ENCODE peak calls at places on chromosome 5, in ten cellular contexts. One of them, this sample, is unnamed.

GRCh38 chr5:15013654-15014463 is 142.3 kb upstream of the ANKH start:
- DNase-seq in kidney: no peak
- DNase-seq in astrocyte: peak; percentile 55
- DNase-seq in cardiac muscle cell: peak; percentile 85
- DNase-seq in CD4-positive, alpha-beta memory T cell: no peak
- DNase-seq in prostate gland: peak; percentile 56
- DNase-seq in mammary epithelial cell: peak; percentile 54
- DNase-seq in OCI-LY7: peak; percentile 46
- DNase-seq in IMR-90: peak; percentile 80
- DNase-seq in aorta: no peak
- DNase-seq in this sample: peak; percentile 55

GRCh38 chr5:58672521-58672920 is 89.6 kb downstream of the RAB3C start:
- DNase-seq in kidney: no peak
- DNase-seq in astrocyte: no peak
- DNase-seq in cardiac muscle cell: no peak
- DNase-seq in CD4-positive, alpha-beta memory T cell: no peak
- DNase-seq in prostate gland: no peak
- DNase-seq in mammary epithelial cell: no peak
- DNase-seq in OCI-LY7: no peak
- DNase-seq in IMR-90: no peak
- DNase-seq in aorta: no peak
- DNase-seq in this sample: no peak

GRCh38 chr5:10838038-10838437 is 77.0 kb upstream of the DAP start:
- DNase-seq in kidney: no peak
- DNase-seq in astrocyte: peak; percentile 57
- DNase-seq in cardiac muscle cell: no peak
- DNase-seq in CD4-positive, alpha-beta memory T cell: no peak
- DNase-seq in prostate gland: no peak
- DNase-seq in mammary epithelial cell: no peak
- DNase-seq in OCI-LY7: no peak
- DNase-seq in IMR-90: peak; percentile 47
- DNase-seq in aorta: no peak
- DNase-seq in this sample: no peak

GRCh38 chr5:10536931-10537579 is 26.8 kb upstream of the ANKRD33B start:
- DNase-seq in kidney: peak; percentile 5
- DNase-seq in astrocyte: no peak
- DNase-seq in cardiac muscle cell: peak; percentile 32
- DNase-seq in CD4-positive, alpha-beta memory T cell: no peak
- DNase-seq in prostate gland: no peak
- DNase-seq in mammary epithelial cell: no peak
- DNase-seq in OCI-LY7: peak; percentile 28
- DNase-seq in IMR-90: no peak
- DNase-seq in aorta: peak; percentile 20
- DNase-seq in this sample: no peak

GRCh38 chr5:56419667-56420066 is 186.5 kb upstream of the ANKRD55 start:
- DNase-seq in kidney: no peak
- DNase-seq in astrocyte: no peak
- DNase-seq in cardiac muscle cell: no peak
- DNase-seq in CD4-positive, alpha-beta memory T cell: no peak
- DNase-seq in prostate gland: no peak
- DNase-seq in mammary epithelial cell: no peak
- DNase-seq in OCI-LY7: no peak
- DNase-seq in IMR-90: no peak
- DNase-seq in aorta: no peak
- DNase-seq in this sample: no peak

GRCh38 chr5:672329-673139 is 20.6 kb downstream of the TPPP start:
- DNase-seq in kidney: peak; percentile 85
- DNase-seq in astrocyte: peak; percentile 63
- DNase-seq in cardiac muscle cell: peak; percentile 91
- DNase-seq in CD4-positive, alpha-beta memory T cell: peak; percentile 97
- DNase-seq in prostate gland: no peak
- DNase-seq in mammary epithelial cell: peak; percentile 79
- DNase-seq in OCI-LY7: peak; percentile 27
- DNase-seq in IMR-90: peak; percentile 68
- DNase-seq in aorta: peak; percentile 90
- DNase-seq in this sample: peak; percentile 72

GRCh38 chr5:93158841-93159240 is 422.2 kb downstream of the NR2F1-AS1 start:
- DNase-seq in kidney: no peak
- DNase-seq in astrocyte: peak; percentile 51
- DNase-seq in cardiac muscle cell: no peak
- DNase-seq in CD4-positive, alpha-beta memory T cell: no peak
- DNase-seq in prostate gland: no peak
- DNase-seq in mammary epithelial cell: no peak
- DNase-seq in OCI-LY7: no peak
- DNase-seq in IMR-90: no peak
- DNase-seq in aorta: no peak
- DNase-seq in this sample: no peak

GRCh38 chr5:139810341-139811075 is 14.9 kb downstream of the PSD2 start:
- DNase-seq in kidney: peak; percentile 33
- DNase-seq in astrocyte: no peak
- DNase-seq in cardiac muscle cell: no peak
- DNase-seq in CD4-positive, alpha-beta memory T cell: no peak
- DNase-seq in prostate gland: no peak
- DNase-seq in mammary epithelial cell: no peak
- DNase-seq in OCI-LY7: no peak
- DNase-seq in IMR-90: no peak
- DNase-seq in aorta: peak; percentile 35
- DNase-seq in this sample: no peak

GRCh38 chr5:177111720-177112394 is 21.7 kb upstream of the NSD1 start:
- DNase-seq in kidney: peak; percentile 82
- DNase-seq in astrocyte: no peak
- DNase-seq in cardiac muscle cell: peak; percentile 57
- DNase-seq in CD4-positive, alpha-beta memory T cell: peak; percentile 63
- DNase-seq in prostate gland: no peak
- DNase-seq in mammary epithelial cell: no peak
- DNase-seq in OCI-LY7: peak; percentile 78
- DNase-seq in IMR-90: peak; percentile 30
- DNase-seq in aorta: peak; percentile 87
- DNase-seq in this sample: no peak

GRCh38 chr5:154038241-154038603 is 488 bp downstream of the FAM114A2 start:
- DNase-seq in kidney: no peak
- DNase-seq in astrocyte: no peak
- DNase-seq in cardiac muscle cell: no peak
- DNase-seq in CD4-positive, alpha-beta memory T cell: peak; percentile 57
- DNase-seq in prostate gland: peak; percentile 16
- DNase-seq in mammary epithelial cell: no peak
- DNase-seq in OCI-LY7: peak; percentile 76
- DNase-seq in IMR-90: no peak
- DNase-seq in aorta: no peak
- DNase-seq in this sample: no peak

GRCh38 chr5:135667662-135668061 is 88.9 kb upstream of the CXCL14 start:
- DNase-seq in kidney: no peak
- DNase-seq in astrocyte: no peak
- DNase-seq in cardiac muscle cell: no peak
- DNase-seq in CD4-positive, alpha-beta memory T cell: no peak
- DNase-seq in prostate gland: no peak
- DNase-seq in mammary epithelial cell: peak; percentile 62
- DNase-seq in OCI-LY7: no peak
- DNase-seq in IMR-90: no peak
- DNase-seq in aorta: no peak
- DNase-seq in this sample: no peak

GRCh38 chr5:14171621-14172020 is 28.5 kb downstream of the TRIO start:
- DNase-seq in kidney: no peak
- DNase-seq in astrocyte: peak; percentile 68
- DNase-seq in cardiac muscle cell: peak; percentile 90
- DNase-seq in CD4-positive, alpha-beta memory T cell: no peak
- DNase-seq in prostate gland: no peak
- DNase-seq in mammary epithelial cell: no peak
- DNase-seq in OCI-LY7: no peak
- DNase-seq in IMR-90: peak; percentile 85
- DNase-seq in aorta: no peak
- DNase-seq in this sample: no peak

GRCh38 chr5:56402273-56403223 is 169.4 kb upstream of the ANKRD55 start:
- DNase-seq in kidney: no peak
- DNase-seq in astrocyte: peak; percentile 13
- DNase-seq in cardiac muscle cell: no peak
- DNase-seq in CD4-positive, alpha-beta memory T cell: no peak
- DNase-seq in prostate gland: no peak
- DNase-seq in mammary epithelial cell: no peak
- DNase-seq in OCI-LY7: no peak
- DNase-seq in IMR-90: no peak
- DNase-seq in aorta: no peak
- DNase-seq in this sample: no peak

GRCh38 chr5:435961-436640 is 6.9 kb upstream of the EXOC3 start:
- DNase-seq in kidney: peak; percentile 63
- DNase-seq in astrocyte: no peak
- DNase-seq in cardiac muscle cell: peak; percentile 21
- DNase-seq in CD4-positive, alpha-beta memory T cell: no peak
- DNase-seq in prostate gland: no peak
- DNase-seq in mammary epithelial cell: no peak
- DNase-seq in OCI-LY7: no peak
- DNase-seq in IMR-90: peak; percentile 30
- DNase-seq in aorta: peak; percentile 67
- DNase-seq in this sample: no peak

GRCh38 chr5:122844136-122844915 is 1.1 kb upstream of the SNX24 start:
- DNase-seq in kidney: no peak
- DNase-seq in astrocyte: no peak
- DNase-seq in cardiac muscle cell: peak; percentile 12
- DNase-seq in CD4-positive, alpha-beta memory T cell: no peak
- DNase-seq in prostate gland: no peak
- DNase-seq in mammary epithelial cell: no peak
- DNase-seq in OCI-LY7: peak; percentile 16
- DNase-seq in IMR-90: no peak
- DNase-seq in aorta: no peak
- DNase-seq in this sample: peak; percentile 84

GRCh38 chr5:6328173-6328572 is 50.2 kb downstream of the MED10 start:
- DNase-seq in kidney: no peak
- DNase-seq in astrocyte: peak; percentile 0
- DNase-seq in cardiac muscle cell: peak; percentile 2
- DNase-seq in CD4-positive, alpha-beta memory T cell: no peak
- DNase-seq in prostate gland: no peak
- DNase-seq in mammary epithelial cell: peak; percentile 2
- DNase-seq in OCI-LY7: peak; percentile 11
- DNase-seq in IMR-90: peak; percentile 1
- DNase-seq in aorta: no peak
- DNase-seq in this sample: peak; percentile 4

GRCh38 chr5:138596105-138596987 is 21.1 kb upstream of the HSPA9 start:
- DNase-seq in kidney: no peak
- DNase-seq in astrocyte: no peak
- DNase-seq in cardiac muscle cell: no peak
- DNase-seq in CD4-positive, alpha-beta memory T cell: no peak
- DNase-seq in prostate gland: no peak
- DNase-seq in mammary epithelial cell: no peak
- DNase-seq in OCI-LY7: peak; percentile 26
- DNase-seq in IMR-90: no peak
- DNase-seq in aorta: no peak
- DNase-seq in this sample: no peak
- H3K27ac ChIP-seq in kidney: no peak overlapping the region
- H3K27ac ChIP-seq in astrocyte: no peak overlapping the region
- H3K27ac ChIP-seq in cardiac muscle cell: no peak overlapping the region
- H3K27ac ChIP-seq in CD4-positive, alpha-beta memory T cell: no peak overlapping the region
- H3K27ac ChIP-seq in prostate gland: no peak overlapping the region
- H3K27ac ChIP-seq in mammary epithelial cell: no peak overlapping the region
- H3K27ac ChIP-seq in OCI-LY7: no peak overlapping the region
- H3K27ac ChIP-seq in IMR-90: no peak overlapping the region
- H3K27ac ChIP-seq in aorta: no peak overlapping the region
- H3K27ac ChIP-seq in this sample: no peak overlapping the region

DNA sequence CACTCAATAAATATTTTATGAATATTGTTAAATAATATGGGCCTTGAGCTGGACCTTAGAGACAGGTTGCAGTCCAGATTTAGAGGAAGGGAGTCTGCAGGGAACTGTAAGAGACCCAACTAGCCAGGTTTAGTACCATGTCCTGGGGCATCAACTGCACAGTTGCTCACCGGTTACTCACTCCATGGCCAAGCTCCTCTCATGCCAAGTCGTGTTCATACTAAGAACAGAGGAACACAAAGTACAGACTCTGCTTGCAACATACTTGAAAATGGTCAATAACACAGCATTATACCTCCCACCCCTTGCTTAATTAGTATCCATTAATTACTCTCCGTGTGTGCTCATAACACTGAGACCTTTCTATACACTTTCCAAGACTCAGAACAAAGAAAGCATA is 317.6 kb upstream of the PIK3R1 start:
- DNase-seq in kidney: no peak
- DNase-seq in astrocyte: no peak
- DNase-seq in cardiac muscle cell: no peak
- DNase-seq in CD4-positive, alpha-beta memory T cell: no peak
- DNase-seq in prostate gland: no peak
- DNase-seq in mammary epithelial cell: peak; percentile 70
- DNase-seq in OCI-LY7: no peak
- DNase-seq in IMR-90: no peak
- DNase-seq in aorta: no peak
- DNase-seq in this sample: peak; percentile 81
- H3K27ac ChIP-seq in kidney: no peak overlapping the region
- H3K27ac ChIP-seq in astrocyte: no peak overlapping the region
- H3K27ac ChIP-seq in cardiac muscle cell: no peak overlapping the region
- H3K27ac ChIP-seq in CD4-positive, alpha-beta memory T cell: no peak overlapping the region
- H3K27ac ChIP-seq in prostate gland: no peak overlapping the region
- H3K27ac ChIP-seq in mammary epithelial cell: peak overlapping the region; percentile 79
- H3K27ac ChIP-seq in OCI-LY7: no peak overlapping the region
- H3K27ac ChIP-seq in IMR-90: no peak overlapping the region
- H3K27ac ChIP-seq in aorta: no peak overlapping the region
- H3K27ac ChIP-seq in this sample: no peak overlapping the region

DNA sequence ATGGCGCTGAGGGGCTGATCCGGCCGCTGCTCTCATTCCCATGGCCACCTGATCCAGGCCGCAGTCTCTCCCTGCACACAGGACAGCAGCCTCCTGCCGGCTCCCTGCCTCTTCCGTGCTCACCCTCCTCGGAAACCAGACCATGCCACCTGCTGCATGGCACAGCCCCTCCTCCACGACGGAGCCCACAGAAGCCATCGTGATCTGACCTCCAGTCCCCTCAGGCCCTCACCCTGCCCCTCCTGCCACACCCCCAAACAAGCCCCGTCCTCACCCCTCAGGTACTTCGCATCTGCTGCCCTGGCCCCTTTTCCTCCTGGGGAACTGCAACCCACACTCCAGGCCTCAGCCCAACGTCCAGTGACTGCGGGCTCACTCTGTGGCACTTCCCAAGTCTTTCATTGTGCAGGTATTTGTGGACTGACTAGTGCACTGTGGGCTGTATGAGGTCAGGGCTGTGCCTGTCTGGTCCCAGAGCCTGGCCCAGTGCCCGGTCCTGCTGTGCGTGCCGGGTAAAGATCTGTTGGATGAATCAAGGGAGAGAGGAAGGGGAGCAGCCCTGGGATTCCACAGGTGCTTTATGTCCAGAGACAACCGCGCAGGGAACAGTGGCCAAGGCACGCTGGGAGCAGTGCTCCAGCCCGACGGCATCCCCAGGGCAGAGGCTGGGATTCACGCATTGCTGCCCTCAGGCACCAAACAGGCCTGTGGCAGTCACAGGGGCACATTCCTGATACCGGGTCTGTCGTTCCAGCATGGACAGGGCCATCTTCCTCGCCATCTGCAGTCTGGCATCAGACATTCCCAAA is 86.1 kb downstream of the ADAMTS2 start:
- DNase-seq in kidney: peak; percentile 40
- DNase-seq in astrocyte: peak; percentile 94
- DNase-seq in cardiac muscle cell: peak; percentile 91
- DNase-seq in CD4-positive, alpha-beta memory T cell: no peak
- DNase-seq in prostate gland: no peak
- DNase-seq in mammary epithelial cell: no peak
- DNase-seq in OCI-LY7: no peak
- DNase-seq in IMR-90: peak; percentile 72
- DNase-seq in aorta: peak; percentile 69
- DNase-seq in this sample: no peak
- H3K27ac ChIP-seq in kidney: no peak overlapping the region
- H3K27ac ChIP-seq in astrocyte: no peak overlapping the region
- H3K27ac ChIP-seq in cardiac muscle cell: no peak overlapping the region
- H3K27ac ChIP-seq in CD4-positive, alpha-beta memory T cell: no peak overlapping the region
- H3K27ac ChIP-seq in prostate gland: no peak overlapping the region
- H3K27ac ChIP-seq in mammary epithelial cell: no peak overlapping the region
- H3K27ac ChIP-seq in OCI-LY7: no peak overlapping the region
- H3K27ac ChIP-seq in IMR-90: no peak overlapping the region
- H3K27ac ChIP-seq in aorta: no peak overlapping the region
- H3K27ac ChIP-seq in this sample: no peak overlapping the region

GRCh38 chr5:76526950-76527349 is 96.3 kb downstream of the F2RL2 start:
- DNase-seq in kidney: no peak
- DNase-seq in astrocyte: peak; percentile 27
- DNase-seq in cardiac muscle cell: no peak
- DNase-seq in CD4-positive, alpha-beta memory T cell: no peak
- DNase-seq in prostate gland: no peak
- DNase-seq in mammary epithelial cell: no peak
- DNase-seq in OCI-LY7: no peak
- DNase-seq in IMR-90: no peak
- DNase-seq in aorta: no peak
- DNase-seq in this sample: no peak
- H3K27ac ChIP-seq in kidney: no peak overlapping the region
- H3K27ac ChIP-seq in astrocyte: no peak overlapping the region
- H3K27ac ChIP-seq in cardiac muscle cell: no peak overlapping the region
- H3K27ac ChIP-seq in CD4-positive, alpha-beta memory T cell: no peak overlapping the region
- H3K27ac ChIP-seq in prostate gland: no peak overlapping the region
- H3K27ac ChIP-seq in mammary epithelial cell: no peak overlapping the region
- H3K27ac ChIP-seq in OCI-LY7: no peak overlapping the region
- H3K27ac ChIP-seq in IMR-90: no peak overlapping the region
- H3K27ac ChIP-seq in aorta: no peak overlapping the region
- H3K27ac ChIP-seq in this sample: no peak overlapping the region

This sample was measured in foreskin keratinocyte.